ENCODE peak calls at places on chromosomes 12 and 14, in seven cellular contexts. S is effector memory CD8-positive, alpha-beta T cell; O is activated CD4-positive, alpha-beta T cell treated with anti-CD3 and anti-CD28 coated beads, Interleukin-2, amount 10 ng/mL, durations not matched to agents 7 days and 5 days; W is H9; P is sciatic nerve; M is colonic mucosa; V is fibroblast of pulmonary artery. Z is an unnamed sample.

GRCh38 chr14:24273422-24273998 is 2.1 kb upstream of the RABGGTA start:
- DNase-seq in S (no peak), V (no peak), M (no peak), P (no peak), W (no peak), O (no peak), Z (no peak)

GRCh38 chr12:25926536-25926935 is 31.9 kb upstream of the RASSF8 start:
- DNase-seq in V (no peak), W (no peak), S (no peak), M (no peak), P (no peak), O (no peak), Z (no peak)

GRCh38 chr14:77157716-77158115 is 16.1 kb upstream of the ZDHHC22 start:
- DNase-seq in M (no peak), W (no peak), S (no peak), P (no peak), V (no peak), O (no peak), Z (no peak)

GRCh38 chr12:111785651-111786050 is 18.9 kb downstream of the ALDH2 start:
- DNase-seq in P (no peak), V (peak; percentile 75), M (no peak), S (no peak), O (no peak), W (no peak), Z (no peak)

GRCh38 chr12:118357327-118358007 is 15.2 kb downstream of the TAOK3 start:
- DNase-seq in W (no peak), M (peak; percentile 71), P (no peak), S (peak; percentile 46), V (peak; percentile 79), O (peak; percentile 54), Z (no peak)

GRCh38 chr12:46722737-46723136 is 103.1 kb downstream of the SLC38A4 start:
- DNase-seq in O (no peak), P (no peak), W (no peak), V (peak; percentile 14), M (no peak), S (no peak), Z (peak; percentile 3)

GRCh38 chr12:17017402-17017801 is 411.4 kb upstream of the LMO3 start:
- DNase-seq in W (no peak), O (no peak), P (no peak), V (no peak), S (no peak), M (no peak), Z (no peak)

GRCh38 chr12:6416596-6416995 is 28.2 kb upstream of the CD27 start:
- DNase-seq in V (no peak), S (no peak), M (no peak), W (no peak), P (no peak), O (no peak), Z (no peak)

GRCh38 chr12:50101663-50102062 is 2.1 kb upstream of the GPD1 start:
- DNase-seq in M (no peak), V (peak; percentile 64), W (peak; percentile 78), O (no peak), P (no peak), S (no peak), Z (no peak)

GRCh38 chr14:77355811-77356210 is 21.1 kb downstream of the TMED8 start:
- DNase-seq in S (no peak), V (no peak), O (no peak), P (no peak), M (no peak), W (no peak), Z (no peak)

GRCh38 chr12:55280991-55281390 is 15.4 kb downstream of the OR6C6 start:
- DNase-seq in S (no peak), M (no peak), W (no peak), O (no peak), P (no peak), V (no peak), Z (no peak)

GRCh38 chr12:49646871-49647270 is 23.5 kb downstream of the PRPF40B start:
- DNase-seq in S (no peak), V (no peak), M (no peak), W (no peak), O (no peak), P (no peak), Z (no peak)

GRCh38 chr12:26636710-26637328 is 196.2 kb downstream of the ITPR2 start:
- DNase-seq in M (no peak), W (no peak), S (no peak), P (no peak), V (peak; percentile 73), O (no peak), Z (no peak)

GRCh38 chr14:103889313-103890051 is 38.8 kb upstream of the TDRD9 start:
- DNase-seq in S (no peak), P (peak; percentile 77), M (peak; percentile 86), O (no peak), V (peak; percentile 8), W (no peak), Z (no peak)

GRCh38 chr12:120229071-120229582 is 28.2 kb upstream of the RPLP0 start:
- DNase-seq in V (no peak), M (peak; percentile 63), P (no peak), S (no peak), O (no peak), W (no peak), Z (no peak)

GRCh38 chr14:96852823-96853422 is 55.7 kb downstream of the VRK1 start:
- DNase-seq in O (peak; percentile 34), W (no peak), M (no peak), P (no peak), V (peak; percentile 82), S (no peak), Z (no peak)

GRCh38 chr12:48002773-48003218 is 1.5 kb downstream of the COL2A1 start:
- DNase-seq in O (no peak), V (peak; percentile 20), M (no peak), W (no peak), P (no peak), S (no peak), Z (no peak)

GRCh38 chr14:32726516-32726915 is 212.2 kb upstream of the NPAS3 start:
- DNase-seq in V (no peak), W (no peak), M (no peak), O (no peak), P (no peak), S (no peak), Z (no peak)

GRCh38 chr12:87272846-87273245 is 756.4 kb downstream of the C12orf50 start:
- DNase-seq in M (no peak), V (no peak), S (no peak), W (no peak), O (no peak), P (no peak), Z (no peak)

GRCh38 chr12:510071-510825 is 50.5 kb downstream of the B4GALNT3 start:
- DNase-seq in S (no peak), W (peak; percentile 69), V (no peak), M (peak; percentile 83), O (no peak), P (no peak), Z (no peak)

GRCh38 chr12:68175566-68176033 is 16.1 kb upstream of the IFNG start:
- DNase-seq in V (no peak), S (peak; percentile 60), O (peak; percentile 74), M (no peak), P (no peak), W (no peak), Z (no peak)

GRCh38 chr12:78120866-78121590 is 290.3 kb downstream of the NAV3 start:
- DNase-seq in V (peak; percentile 79), S (no peak), W (no peak), M (no peak), P (no peak), O (no peak), Z (no peak)

GRCh38 chr14:37592288-37593274 is 2.5 kb downstream of the FOXA1 start:
- DNase-seq in M (peak; percentile 50), S (no peak), V (no peak), P (no peak), W (peak; percentile 47), O (no peak), Z (no peak)

GRCh38 chr14:22482085-22482694 is 106.8 kb downstream of the DAD1 start:
- DNase-seq in M (no peak), S (no peak), P (no peak), W (no peak), V (no peak), O (no peak), Z (no peak)

GRCh38 chr12:54028324-54029201 is at the start of gene HOXC6:
- DNase-seq in V (no peak), W (no peak), M (no peak), S (no peak), O (no peak), P (peak; percentile 74), Z (no peak)

GRCh38 chr14:73462078-73462715 is 3.9 kb upstream of the NUMB start:
- DNase-seq in V (peak; percentile 67), W (no peak), S (no peak), M (peak; percentile 93), P (no peak), O (no peak), Z (peak; percentile 70)

GRCh38 chr14:23054000-23054811 is 3.1 kb downstream of the CDH24 start:
- DNase-seq in V (no peak), P (no peak), M (no peak), S (no peak), O (peak; percentile 25), W (peak; percentile 50), Z (no peak)

GRCh38 chr14:96949594-96949993 is 152.4 kb downstream of the VRK1 start:
- DNase-seq in V (no peak), M (no peak), O (no peak), S (no peak), P (no peak), W (no peak), Z (no peak)

GRCh38 chr14:102727336-102728095 is 49.7 kb upstream of the TRAF3 start:
- DNase-seq in O (no peak), S (no peak), P (no peak), M (no peak), W (no peak), V (peak; percentile 13), Z (no peak)

GRCh38 chr12:12807970-12808702 is 5.0 kb upstream of the DDX47 start:
- DNase-seq in P (no peak), S (peak; percentile 41), V (peak; percentile 66), M (no peak), O (peak; percentile 77), W (no peak), Z (no peak)

GRCh38 chr12:6773662-6774351 is 1.5 kb downstream of the LAG3 start:
- DNase-seq in P (no peak), V (no peak), M (peak; percentile 40), S (no peak), W (no peak), O (no peak), Z (no peak)

GRCh38 chr14:41817626-41818025 is 210.9 kb downstream of the LRFN5 start:
- DNase-seq in S (no peak), M (no peak), W (no peak), P (no peak), V (peak; percentile 8), O (no peak), Z (no peak)

GRCh38 chr12:52844386-52844785 is 4.4 kb downstream of the KRT78 start:
- DNase-seq in O (no peak), M (no peak), V (no peak), W (no peak), S (no peak), P (no peak), Z (no peak)

GRCh38 chr12:124898200-124898950 is 16.1 kb downstream of the UBC start:
- DNase-seq in O (peak; percentile 82), S (peak; percentile 64), P (no peak), W (peak; percentile 68), M (peak; percentile 82), V (peak; percentile 49), Z (peak; percentile 18)

GRCh38 chr12:47554046-47554653 is 151.7 kb downstream of the RPAP3 start:
- DNase-seq in O (no peak), W (no peak), V (no peak), M (no peak), S (no peak), P (no peak), Z (no peak)

GRCh38 chr14:22483863-22484593 is 105.0 kb downstream of the DAD1 start:
- DNase-seq in W (no peak), O (no peak), M (no peak), V (no peak), P (no peak), S (no peak), Z (no peak)

GRCh38 chr14:102095231-102095870 is 8.5 kb upstream of the HSP90AA1 start:
- DNase-seq in S (no peak), M (no peak), W (no peak), O (no peak), P (no peak), V (no peak), Z (no peak)

GRCh38 chr12:58171914-58172313 is 230.5 kb downstream of the ATP23 start:
- DNase-seq in P (no peak), V (peak; percentile 46), S (no peak), W (no peak), O (no peak), M (peak; percentile 37), Z (no peak)

Z was measured in NCI-H2081 treated with DMSO at 0.1 percent for 48 hours.